ENCODE peak calls at places on chromosome 17, in eight cellular contexts. Z, W, X, A, L, N, Y and U are unnamed samples.

GRCh38 chr17:4838306-4838785 is 5.2 kb downstream of the MINK1 start:
- DNase-seq in Z (no peak), X (no peak), Y (peak), W (no peak), N (no peak), L (no peak), A (no peak), U (no peak)

GRCh38 chr17:75643033-75644017 is 10.1 kb downstream of the SMIM5 start:
- DNase-seq in W (no peak), X (peak), Y (no peak), Z (no peak), N (peak), A (no peak), L (no peak), U (peak)

GRCh38 chr17:3890082-3890892 is 2.6 kb downstream of the CAMKK1 start:
- DNase-seq in Z (peak), N (peak), W (peak), X (peak), L (no peak), A (peak), Y (no peak), U (no peak)

GRCh38 chr17:33225509-33225908 is 67.6 kb downstream of the ASIC2 start:
- DNase-seq in Z (no peak), L (no peak), X (peak), A (no peak), Y (no peak), W (no peak), N (no peak), U (no peak)

GRCh38 chr17:40458001-40458791 is 14.9 kb downstream of the IGFBP4 start:
- DNase-seq in X (peak), W (no peak), N (no peak), Z (no peak), L (no peak), A (no peak), Y (no peak), U (no peak)

GRCh38 chr17:39928868-39929651 is 1.5 kb downstream of the LRRC3C start:
- DNase-seq in Y (peak), A (peak), L (no peak), X (no peak), N (no peak), Z (no peak), W (no peak), U (no peak)

GRCh38 chr17:38559025-38559879 is 46.5 kb downstream of the SRCIN1 start:
- DNase-seq in X (peak), L (peak), Z (peak), Y (peak), W (peak), A (peak), N (peak), U (peak)

GRCh38 chr17:65023791-65024190 is 32.7 kb downstream of the GNA13 start:
- DNase-seq in Z (no peak), X (no peak), L (no peak), A (no peak), N (no peak), Y (no peak), W (no peak), U (no peak)

GRCh38 chr17:78780335-78780734 is 1.7 kb downstream of the CYTH1 start:
- DNase-seq in N (no peak), Y (no peak), L (no peak), W (no peak), Z (no peak), A (no peak), X (no peak), U (peak)

GRCh38 chr17:31696184-31696602 is 162.9 kb downstream of the COPRS start:
- DNase-seq in N (peak), X (peak), A (no peak), Z (peak), Y (no peak), W (no peak), L (no peak), U (no peak)

DNA sequence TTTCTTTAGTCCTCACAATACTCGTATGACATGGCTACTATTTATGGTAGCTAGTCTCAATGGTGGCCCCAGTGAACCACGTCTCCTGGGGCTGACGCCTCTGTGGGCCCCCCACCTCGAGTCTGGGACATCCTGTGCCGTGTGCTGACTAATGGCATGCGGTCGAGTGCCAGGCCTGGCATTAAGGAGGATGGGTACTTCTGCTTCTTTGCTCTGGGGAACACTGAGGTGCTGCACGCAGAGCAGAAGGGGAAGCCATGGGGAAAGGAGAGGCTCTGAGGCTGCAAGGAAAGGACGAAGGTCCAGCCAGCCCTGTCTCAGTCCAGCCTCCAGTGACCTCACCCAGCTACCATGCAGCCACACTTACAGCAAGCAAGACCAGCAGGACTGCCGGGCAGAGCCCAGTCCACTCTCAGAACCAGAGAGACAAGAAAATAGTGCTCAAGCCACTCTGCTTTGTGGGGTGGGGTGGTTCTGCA is 5.7 kb upstream of the MPRIP start:
- DNase-seq in A (no peak), W (peak), L (no peak), Y (no peak), N (no peak), Z (no peak), X (no peak), U (peak)
- TF ChIP-seq POLR2AphosphoS5 in A (no peak), W (peak), L (no peak), Y (no peak), N (no peak), Z (no peak), X (peak), U (peak)

GRCh38 chr17:42779942-42780815 is at the start of gene WNK4:
- DNase-seq in X (peak), W (no peak), A (no peak), L (no peak), N (no peak), Y (peak), Z (peak), U (peak)
- TF ChIP-seq POLR2A in X (no peak), W (no peak), A (no peak), L (no peak), N (no peak), Y (peak), Z (peak), U (no peak)

DNA sequence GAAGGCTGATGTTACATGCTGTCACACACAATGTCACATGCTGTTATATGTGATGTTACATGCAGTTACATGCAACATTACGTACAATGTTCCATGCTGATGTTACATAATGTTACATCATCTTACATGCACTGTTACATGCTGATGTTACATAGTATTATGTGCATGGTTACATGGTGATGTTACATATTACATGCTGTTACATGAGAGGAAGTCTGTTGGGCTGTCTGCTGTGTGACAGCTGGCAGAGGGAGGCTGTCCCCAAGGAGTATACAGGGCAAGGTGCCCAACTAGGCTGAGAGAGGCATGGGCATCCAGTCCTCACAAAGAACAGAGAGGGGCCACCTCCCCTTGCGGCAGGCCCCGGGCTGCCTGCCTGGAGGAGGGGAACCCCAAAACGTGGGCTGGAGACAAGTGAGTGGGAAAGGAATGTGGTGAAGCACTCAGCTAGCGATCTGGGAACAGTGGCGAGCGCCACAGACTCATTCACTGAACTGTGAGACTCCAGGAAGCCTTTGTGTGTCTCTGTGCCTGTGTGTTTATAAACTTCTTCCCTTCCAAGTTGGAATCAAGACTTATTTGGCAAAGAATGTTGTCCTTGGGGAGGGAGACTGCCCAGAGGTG is 30.6 kb downstream of the TMEM92 start:
- DNase-seq in Y (no peak), N (no peak), W (no peak), A (no peak), X (peak), Z (no peak), L (no peak), U (no peak)
- TF ChIP-seq POLR2AphosphoS5 in Y (no peak), N (no peak), W (no peak), A (no peak), X (peak), Z (no peak), L (no peak), U (no peak)

GRCh38 chr17:43006639-43007551 is at the start of gene IFI35:
- DNase-seq in X (peak), A (peak), Z (peak), N (peak), Y (peak), W (peak), L (peak), U (peak)
- TF ChIP-seq POLR2A in X (no peak), A (no peak), Z (peak), N (no peak), Y (peak), W (peak), L (peak), U (peak)

GRCh38 chr17:1725642-1726511 is 1.4 kb downstream of the WDR81 start:
- DNase-seq in Z (no peak), X (no peak), L (no peak), A (no peak), Y (no peak), N (no peak), W (no peak), U (peak)

GRCh38 chr17:1727258-1727789 is 2.8 kb downstream of the WDR81 start:
- DNase-seq in Y (no peak), Z (no peak), L (no peak), A (no peak), N (no peak), X (no peak), W (no peak), U (peak)

GRCh38 chr17:1726626-1727257 is 2.2 kb downstream of the WDR81 start:
- DNase-seq in Z (no peak), W (no peak), Y (no peak), A (no peak), L (no peak), X (no peak), N (no peak), U (peak)

GRCh38 chr17:1724869-1725641 is 551 bp downstream of the WDR81 start:
- DNase-seq in A (no peak), L (no peak), Y (no peak), N (no peak), Z (no peak), W (no peak), X (no peak), U (peak)

GRCh38 chr17:1724351-1724868 is at the start of gene WDR81:
- DNase-seq in Y (peak), X (peak), A (peak), N (peak), Z (peak), L (peak), W (peak), U (peak)
- TF ChIP-seq POLR2AphosphoS5 in Y (no peak), X (peak), A (no peak), N (peak), Z (peak), L (no peak), W (peak), U (peak)

GRCh38 chr17:81418710-81419332 is 23.6 kb downstream of the BAHCC1 start:
- DNase-seq in L (no peak), Z (no peak), A (no peak), N (no peak), W (no peak), Y (no peak), X (no peak), U (no peak)

GRCh38 chr17:81420769-81421462 is 25.7 kb downstream of the BAHCC1 start:
- DNase-seq in Y (no peak), L (no peak), W (peak), A (no peak), N (peak), Z (no peak), X (peak), U (no peak)

GRCh38 chr17:81417879-81418709 is 22.8 kb downstream of the BAHCC1 start:
- DNase-seq in W (no peak), A (no peak), X (no peak), Z (no peak), Y (no peak), N (no peak), L (no peak), U (no peak)

GRCh38 chr17:81419886-81420768 is 24.9 kb downstream of the BAHCC1 start:
- DNase-seq in Y (no peak), W (no peak), A (no peak), Z (no peak), L (no peak), X (peak), N (no peak), U (no peak)

DNA sequence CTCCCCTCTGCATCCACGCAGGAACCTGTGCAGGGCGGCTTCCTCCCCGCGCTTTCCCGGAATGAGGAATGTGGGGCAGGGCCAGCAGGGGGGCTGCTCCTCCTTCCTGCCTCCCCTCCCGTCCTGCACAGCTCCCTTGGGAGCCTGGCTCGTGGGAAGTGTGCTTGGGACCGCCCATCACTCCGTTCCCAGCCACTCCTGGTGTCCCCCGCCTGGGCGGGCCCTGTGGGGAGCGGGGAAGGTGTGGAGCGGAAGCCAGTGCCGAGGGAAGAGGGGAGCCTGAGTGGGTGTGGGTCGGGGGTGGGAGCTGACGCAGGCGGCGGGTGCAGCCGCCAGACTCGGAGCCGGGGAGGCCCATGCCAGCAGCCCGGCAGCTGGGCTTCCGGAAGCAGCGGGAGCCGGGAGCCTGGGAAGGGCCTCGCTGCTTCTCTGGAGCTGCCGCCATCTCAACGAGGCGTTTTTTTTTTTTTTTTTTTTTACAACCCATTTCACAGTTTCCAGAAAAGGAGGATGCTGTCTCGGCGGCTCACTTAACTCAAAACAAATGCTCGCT is 24.2 kb downstream of the BAHCC1 start:
- DNase-seq in Y (peak), Z (peak), W (peak), N (peak), A (peak), X (peak), L (no peak), U (no peak)
- TF ChIP-seq POLR2A in Y (no peak), Z (peak), W (no peak), N (no peak), A (no peak), X (no peak), L (no peak), U (no peak)